ENCODE peak calls at places on chromosomes 12 and 14, in six cellular contexts. H is astrocyte of the hippocampus; C is stimulated activated CD4-positive, alpha-beta T cell treated with anti-CD3 and anti-CD28 coated beads, TNF-alpha, amount 100 ng/mL, for 48 hours; F is progenitor cell of endocrine pancreas; N is adrenal gland; P is activated CD8-positive, alpha-beta memory T cell treated with anti-CD3 and anti-CD28 coated beads, Interleukin-2, amount 10 ng/mL, durations not matched to agents 7 days and 5 days. J is an unnamed sample.

GRCh38 chr12:52634266-52635056 is 16.1 kb upstream of the KRT73 start:
- DNase-seq in H (no peak), C (no peak), F (no peak), N (peak), P (peak), J (no peak)

GRCh38 chr12:6272300-6273208 is 37.9 kb upstream of the PLEKHG6 start:
- DNase-seq in H (peak), C (no peak), F (no peak), N (no peak), P (no peak), J (no peak)

GRCh38 chr14:56760164-56760914 is 49.9 kb downstream of the OTX2 start:
- DNase-seq in H (peak), C (no peak), F (no peak), N (no peak), P (no peak), J (no peak)

GRCh38 chr14:81303258-81303935 is 82.6 kb upstream of the GTF2A1 start:
- DNase-seq in H (peak), C (peak), F (peak), N (peak), P (peak), J (peak)

GRCh38 chr12:30794591-30795409 is 40.0 kb upstream of the CAPRIN2 start:
- DNase-seq in H (peak), C (no peak), F (no peak), N (peak), P (peak), J (no peak)

GRCh38 chr12:6532927-6533652 is 1.2 kb upstream of the GAPDH start:
- DNase-seq in H (peak), C (no peak), F (peak), N (peak), P (peak), J (no peak)

GRCh38 chr12:51122844-51123243 is 39.4 kb upstream of the CSRNP2 start:
- DNase-seq in H (no peak), C (no peak), F (no peak), N (no peak), P (no peak), J (no peak)

GRCh38 chr14:50932592-50933500 is 11.4 kb downstream of the PYGL start:
- DNase-seq in H (peak), C (no peak), F (no peak), N (no peak), P (no peak), J (no peak)

GRCh38 chr14:92122351-92122677 is 545 bp downstream of the CPSF2 start:
- DNase-seq in H (peak), C (no peak), F (no peak), N (no peak), P (no peak), J (no peak)

GRCh38 chr14:74512431-74512830 is 18.9 kb downstream of the ISCA2 start:
- DNase-seq in H (no peak), C (no peak), F (no peak), N (no peak), P (no peak), J (no peak)

GRCh38 chr12:26726956-26727355 is 106.0 kb downstream of the ITPR2 start:
- DNase-seq in H (peak), C (no peak), F (no peak), N (no peak), P (no peak), J (no peak)

GRCh38 chr12:128629979-128630378 is 193.8 kb downstream of the SLC15A4 start:
- DNase-seq in H (no peak), C (no peak), F (no peak), N (no peak), P (no peak), J (no peak)

GRCh38 chr12:45762185-45763110 is 32.9 kb downstream of the ARID2 start:
- DNase-seq in H (peak), C (no peak), F (no peak), N (no peak), P (no peak), J (no peak)

GRCh38 chr12:63917864-63918742 is 73.6 kb downstream of the SRGAP1 start:
- DNase-seq in H (peak), C (no peak), F (no peak), N (peak), P (no peak), J (no peak)

GRCh38 chr12:90940872-90941499 is 14.0 kb downstream of the CCER1 start:
- DNase-seq in H (peak), C (no peak), F (no peak), N (no peak), P (no peak), J (no peak)

GRCh38 chr14:98926802-98927201 is 345.2 kb downstream of the BCL11B start:
- DNase-seq in H (peak), C (no peak), F (no peak), N (no peak), P (no peak), J (no peak)

GRCh38 chr12:85385406-85385805 is 105.4 kb downstream of the ALX1 start:
- DNase-seq in H (no peak), C (no peak), F (no peak), N (no peak), P (no peak), J (no peak)

GRCh38 chr14:75522224-75522764 is at the start of gene BATF:
- DNase-seq in H (no peak), C (peak), F (no peak), N (no peak), P (peak), J (no peak)

GRCh38 chr12:130044991-130045621 is 117.2 kb upstream of the FZD10 start:
- DNase-seq in H (peak), C (no peak), F (peak), N (no peak), P (no peak), J (no peak)

GRCh38 chr12:64392221-64392620 is 1.7 kb upstream of the C12orf56 start:
- DNase-seq in H (peak), C (no peak), F (no peak), N (no peak), P (no peak), J (no peak)

GRCh38 chr12:78149459-78149858 is 318.8 kb downstream of the NAV3 start:
- DNase-seq in H (peak), C (no peak), F (no peak), N (no peak), P (no peak), J (no peak)

GRCh38 chr12:106954462-106955376 is 988 bp upstream of the TMEM263 start:
- DNase-seq in H (no peak), C (no peak), F (peak), N (peak), P (peak), J (no peak)

GRCh38 chr14:75181426-75182062 is 5.1 kb upstream of the TMED10 start:
- DNase-seq in H (no peak), C (no peak), F (no peak), N (no peak), P (no peak), J (no peak)

GRCh38 chr14:65100905-65101541 is 1.3 kb downstream of the MAX start:
- DNase-seq in H (peak), C (no peak), F (no peak), N (no peak), P (peak), J (no peak)

GRCh38 chr12:13288937-13289643 is 92.6 kb downstream of the EMP1 start:
- DNase-seq in H (peak), C (no peak), F (no peak), N (no peak), P (no peak), J (no peak)

GRCh38 chr14:101098641-101099040 is 195.1 kb upstream of the RTL1 start:
- DNase-seq in H (no peak), C (no peak), F (no peak), N (peak), P (no peak), J (no peak)

GRCh38 chr14:84482256-84483071 is 1047.5 kb upstream of the FLRT2 start:
- DNase-seq in H (peak), C (no peak), F (no peak), N (no peak), P (no peak), J (no peak)

GRCh38 chr12:95788637-95789036 is 1.9 kb downstream of the NTN4 start:
- DNase-seq in H (peak), C (no peak), F (no peak), N (no peak), P (no peak), J (no peak)

GRCh38 chr12:1115471-1116242 is 124.6 kb downstream of the ERC1 start:
- DNase-seq in H (peak), C (no peak), F (no peak), N (no peak), P (no peak), J (no peak)

J was measured in GM18507.